ENCODE peak calls at places on chromosomes 6 and 20, in eight cellular contexts. One of them, this sample, is unnamed.

GRCh38 chr20:47429409-47429808 is 72.3 kb upstream of the NCOA3 start:
- DNase-seq in activated T-cell treated with anti-CD3 and anti-CD28 coated beads for 1 hour: no peak
- DNase-seq in stimulated activated CD4-positive, alpha-beta T cell treated with anti-CD3 and anti-CD28 coated beads, Interleukin-1b, Interleukin-23, amount 100 ng/mL, for 1 hour: no peak
- DNase-seq in left cardiac atrium: no peak
- DNase-seq in stimulated activated naive CD4-positive, alpha-beta T cell: no peak
- DNase-seq in skeletal muscle cell: no peak
- DNase-seq in mammary epithelial cell: no peak
- DNase-seq in pancreas: no peak
- DNase-seq in this sample: no peak

GRCh38 chr6:20892365-20892764 is 358.1 kb downstream of the CDKAL1 start:
- DNase-seq in activated T-cell treated with anti-CD3 and anti-CD28 coated beads for 1 hour: no peak
- DNase-seq in stimulated activated CD4-positive, alpha-beta T cell treated with anti-CD3 and anti-CD28 coated beads, Interleukin-1b, Interleukin-23, amount 100 ng/mL, for 1 hour: no peak
- DNase-seq in left cardiac atrium: no peak
- DNase-seq in stimulated activated naive CD4-positive, alpha-beta T cell: no peak
- DNase-seq in skeletal muscle cell: no peak
- DNase-seq in mammary epithelial cell: no peak
- DNase-seq in pancreas: no peak
- DNase-seq in this sample: no peak

GRCh38 chr6:28814032-28814976 is 109.5 kb downstream of the TRIM27 start:
- DNase-seq in activated T-cell treated with anti-CD3 and anti-CD28 coated beads for 1 hour: no peak
- DNase-seq in stimulated activated CD4-positive, alpha-beta T cell treated with anti-CD3 and anti-CD28 coated beads, Interleukin-1b, Interleukin-23, amount 100 ng/mL, for 1 hour: no peak
- DNase-seq in left cardiac atrium: no peak
- DNase-seq in stimulated activated naive CD4-positive, alpha-beta T cell: no peak
- DNase-seq in skeletal muscle cell: no peak
- DNase-seq in mammary epithelial cell: no peak
- DNase-seq in pancreas: no peak
- DNase-seq in this sample: no peak

GRCh38 chr6:40389176-40389767 is 197.9 kb downstream of the LRFN2 start:
- DNase-seq in activated T-cell treated with anti-CD3 and anti-CD28 coated beads for 1 hour: no peak
- DNase-seq in stimulated activated CD4-positive, alpha-beta T cell treated with anti-CD3 and anti-CD28 coated beads, Interleukin-1b, Interleukin-23, amount 100 ng/mL, for 1 hour: no peak
- DNase-seq in left cardiac atrium: no peak
- DNase-seq in stimulated activated naive CD4-positive, alpha-beta T cell: no peak
- DNase-seq in skeletal muscle cell: no peak
- DNase-seq in mammary epithelial cell: no peak
- DNase-seq in pancreas: no peak
- DNase-seq in this sample: no peak

GRCh38 chr6:21022343-21023107 is 488.3 kb downstream of the CDKAL1 start:
- DNase-seq in activated T-cell treated with anti-CD3 and anti-CD28 coated beads for 1 hour: no peak
- DNase-seq in stimulated activated CD4-positive, alpha-beta T cell treated with anti-CD3 and anti-CD28 coated beads, Interleukin-1b, Interleukin-23, amount 100 ng/mL, for 1 hour: no peak
- DNase-seq in left cardiac atrium: no peak
- DNase-seq in stimulated activated naive CD4-positive, alpha-beta T cell: no peak
- DNase-seq in skeletal muscle cell: peak; percentile 32
- DNase-seq in mammary epithelial cell: peak; percentile 96
- DNase-seq in pancreas: peak; percentile 48
- DNase-seq in this sample: peak; percentile 98

GRCh38 chr6:22756365-22756764 is 187.0 kb downstream of the HDGFL1 start:
- DNase-seq in activated T-cell treated with anti-CD3 and anti-CD28 coated beads for 1 hour: no peak
- DNase-seq in stimulated activated CD4-positive, alpha-beta T cell treated with anti-CD3 and anti-CD28 coated beads, Interleukin-1b, Interleukin-23, amount 100 ng/mL, for 1 hour: no peak
- DNase-seq in left cardiac atrium: no peak
- DNase-seq in stimulated activated naive CD4-positive, alpha-beta T cell: no peak
- DNase-seq in skeletal muscle cell: peak; percentile 78
- DNase-seq in mammary epithelial cell: peak; percentile 76
- DNase-seq in pancreas: no peak
- DNase-seq in this sample: peak; percentile 80

GRCh38 chr20:32206383-32207210 is 946 bp downstream of the PLAGL2 start:
- DNase-seq in activated T-cell treated with anti-CD3 and anti-CD28 coated beads for 1 hour: no peak
- DNase-seq in stimulated activated CD4-positive, alpha-beta T cell treated with anti-CD3 and anti-CD28 coated beads, Interleukin-1b, Interleukin-23, amount 100 ng/mL, for 1 hour: no peak
- DNase-seq in left cardiac atrium: no peak
- DNase-seq in stimulated activated naive CD4-positive, alpha-beta T cell: no peak
- DNase-seq in skeletal muscle cell: no peak
- DNase-seq in mammary epithelial cell: no peak
- DNase-seq in pancreas: no peak
- DNase-seq in this sample: no peak

GRCh38 chr6:44489912-44490604 is 102.6 kb downstream of the CDC5L start:
- DNase-seq in activated T-cell treated with anti-CD3 and anti-CD28 coated beads for 1 hour: no peak
- DNase-seq in stimulated activated CD4-positive, alpha-beta T cell treated with anti-CD3 and anti-CD28 coated beads, Interleukin-1b, Interleukin-23, amount 100 ng/mL, for 1 hour: no peak
- DNase-seq in left cardiac atrium: peak; percentile 41
- DNase-seq in stimulated activated naive CD4-positive, alpha-beta T cell: no peak
- DNase-seq in skeletal muscle cell: peak; percentile 91
- DNase-seq in mammary epithelial cell: peak; percentile 95
- DNase-seq in pancreas: peak; percentile 61
- DNase-seq in this sample: peak; percentile 99

GRCh38 chr6:11535801-11536230 is 1.7 kb upstream of the TMEM170B start:
- DNase-seq in activated T-cell treated with anti-CD3 and anti-CD28 coated beads for 1 hour: no peak
- DNase-seq in stimulated activated CD4-positive, alpha-beta T cell treated with anti-CD3 and anti-CD28 coated beads, Interleukin-1b, Interleukin-23, amount 100 ng/mL, for 1 hour: no peak
- DNase-seq in left cardiac atrium: no peak
- DNase-seq in stimulated activated naive CD4-positive, alpha-beta T cell: no peak
- DNase-seq in skeletal muscle cell: no peak
- DNase-seq in mammary epithelial cell: peak; percentile 47
- DNase-seq in pancreas: peak; percentile 29
- DNase-seq in this sample: peak; percentile 35

GRCh38 chr20:8749986-8750385 is 318.9 kb upstream of the PLCB4 start:
- DNase-seq in activated T-cell treated with anti-CD3 and anti-CD28 coated beads for 1 hour: no peak
- DNase-seq in stimulated activated CD4-positive, alpha-beta T cell treated with anti-CD3 and anti-CD28 coated beads, Interleukin-1b, Interleukin-23, amount 100 ng/mL, for 1 hour: no peak
- DNase-seq in left cardiac atrium: no peak
- DNase-seq in stimulated activated naive CD4-positive, alpha-beta T cell: no peak
- DNase-seq in skeletal muscle cell: no peak
- DNase-seq in mammary epithelial cell: no peak
- DNase-seq in pancreas: no peak
- DNase-seq in this sample: peak; percentile 39

GRCh38 chr20:49704932-49705336 is 8.7 kb downstream of the B4GALT5 start:
- DNase-seq in activated T-cell treated with anti-CD3 and anti-CD28 coated beads for 1 hour: no peak
- DNase-seq in stimulated activated CD4-positive, alpha-beta T cell treated with anti-CD3 and anti-CD28 coated beads, Interleukin-1b, Interleukin-23, amount 100 ng/mL, for 1 hour: no peak
- DNase-seq in left cardiac atrium: no peak
- DNase-seq in stimulated activated naive CD4-positive, alpha-beta T cell: no peak
- DNase-seq in skeletal muscle cell: no peak
- DNase-seq in mammary epithelial cell: no peak
- DNase-seq in pancreas: no peak
- DNase-seq in this sample: no peak

This sample was measured in astrocyte.